ENCODE peak calls at places on chromosomes 16 and 17, in six cellular contexts. T is neural progenitor cell, C is astrocyte of the spinal cord, V is astrocyte, A is breast epithelium, L is cardiac muscle cell. H is an unnamed sample.

GRCh38 chr16:74281285-74281684 is 15.3 kb upstream of the PSMD7 start:
- DNase-seq in T (peak), C (no peak), V (no peak), A (no peak), L (peak), H (no peak)

GRCh38 chr17:4556996-4557395 is 1.8 kb upstream of the MYBBP1A start:
- DNase-seq in T (no peak), C (no peak), V (no peak), A (no peak), L (no peak), H (no peak)

GRCh38 chr17:68344701-68345136 is 53.4 kb downstream of the ARSG start:
- DNase-seq in T (peak), C (no peak), V (no peak), A (no peak), L (peak), H (no peak)

GRCh38 chr16:29644973-29645698 is 17.9 kb upstream of the SPN start:
- DNase-seq in T (no peak), C (no peak), V (no peak), A (no peak), L (no peak), H (no peak)

GRCh38 chr17:44203731-44204452 is 4.2 kb upstream of the ATXN7L3 start:
- DNase-seq in T (peak), C (peak), V (no peak), A (no peak), L (peak), H (no peak)

GRCh38 chr16:57041182-57042156 is 50.9 kb upstream of the CPNE2 start:
- DNase-seq in T (no peak), C (no peak), V (no peak), A (no peak), L (no peak), H (peak)

GRCh38 chr17:32803544-32803943 is 73.4 kb downstream of the MYO1D start:
- DNase-seq in T (no peak), C (no peak), V (no peak), A (no peak), L (peak), H (no peak)

GRCh38 chr16:54054237-54054780 is 232.3 kb downstream of the IRX3 start:
- DNase-seq in T (peak), C (no peak), V (no peak), A (no peak), L (no peak), H (no peak)

GRCh38 chr17:19376799-19377198 is 1.5 kb upstream of the MAPK7 start:
- DNase-seq in T (no peak), C (no peak), V (no peak), A (no peak), L (no peak), H (no peak)

GRCh38 chr16:58628845-58629680 is 563 bp downstream of the CNOT1 start:
- DNase-seq in T (peak), C (peak), V (no peak), A (peak), L (peak), H (peak)

DNA sequence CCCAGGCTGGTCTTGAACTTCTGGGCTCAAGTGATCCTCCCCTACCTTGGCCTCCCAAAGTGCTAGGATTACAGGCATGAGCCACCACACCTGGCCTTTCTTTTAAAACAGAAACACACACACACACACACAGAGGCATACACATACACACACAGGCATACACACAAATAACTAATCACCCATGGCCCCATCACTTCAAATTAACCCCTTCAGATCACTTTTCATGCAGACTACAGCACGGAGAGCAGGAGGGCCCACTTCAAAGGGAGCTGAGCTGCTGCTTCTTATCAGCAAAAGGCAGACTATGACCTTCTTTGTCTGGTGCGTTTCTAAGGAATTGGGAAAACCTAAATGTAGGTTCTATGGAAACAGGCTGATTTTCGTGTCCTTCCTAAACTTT is 1.9 kb downstream of the CLCN7 start:
- DNase-seq in T (no peak), C (no peak), V (no peak), A (no peak), L (no peak), H (no peak)
- H3K4me3 ChIP-seq in T (no peak), C (no peak), V (no peak), A (no peak), L (no peak), H (no peak)

GRCh38 chr16:52861614-52862022 is 191.1 kb downstream of the CHD9NB start:
- DNase-seq in T (peak), C (no peak), V (no peak), A (no peak), L (peak), H (no peak)
- TF ChIP-seq CTCF in T (peak), C (no peak), V (peak), A (no peak), L (peak), H (no peak)

DNA sequence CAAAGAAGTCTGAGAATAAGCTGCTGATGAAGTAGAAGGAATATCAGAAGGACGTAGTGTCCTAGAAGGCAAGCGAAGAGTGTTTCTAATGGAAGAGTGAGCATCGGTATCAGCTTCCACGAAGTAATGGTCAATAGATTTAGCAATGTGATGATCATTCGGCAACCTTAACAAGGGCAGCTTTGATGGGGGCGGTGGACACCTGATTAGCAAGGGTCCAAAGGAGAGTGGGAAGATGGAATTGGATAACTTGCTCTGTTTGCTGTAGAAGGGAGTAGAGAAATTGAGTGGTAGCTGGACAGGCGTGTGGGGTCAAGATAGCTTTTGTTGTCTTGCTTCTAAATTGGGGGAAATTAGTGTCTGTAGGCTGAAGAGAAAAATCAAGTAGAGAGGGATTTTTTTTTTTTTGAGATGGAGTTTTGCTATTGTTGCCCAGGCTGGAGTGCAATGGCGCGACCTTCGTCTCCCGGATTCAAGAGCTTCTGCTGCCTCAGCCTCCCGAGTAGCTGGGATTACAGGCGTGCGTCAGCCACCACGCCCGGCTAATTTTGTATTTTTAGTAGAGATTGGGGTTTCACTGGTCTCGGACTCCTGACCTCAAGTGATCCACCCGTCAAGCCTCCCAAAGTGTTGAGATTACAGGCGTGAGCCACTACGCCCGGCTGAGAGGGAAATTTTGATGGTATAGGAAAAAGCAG is 13.9 kb upstream of the HES7 start:
- DNase-seq in T (no peak), C (no peak), V (no peak), A (no peak), L (no peak), H (no peak)
- H3K4me3 ChIP-seq in T (peak), C (peak), V (peak), A (peak), L (peak), H (peak)

GRCh38 chr16:55115506-55115905 is 184.8 kb downstream of the IRX5 start:
- DNase-seq in T (no peak), C (no peak), V (no peak), A (no peak), L (no peak), H (no peak)

GRCh38 chr16:55123652-55124051 is 193.0 kb downstream of the IRX5 start:
- DNase-seq in T (no peak), C (no peak), V (no peak), A (no peak), L (no peak), H (no peak)

GRCh38 chr16:55118701-55119260 is 188.1 kb downstream of the IRX5 start:
- DNase-seq in T (no peak), C (no peak), V (no peak), A (no peak), L (no peak), H (no peak)

GRCh38 chr16:55116165-55116894 is 185.7 kb downstream of the IRX5 start:
- DNase-seq in T (no peak), C (peak), V (peak), A (peak), L (no peak), H (no peak)

GRCh38 chr16:55120408-55120807 is 189.7 kb downstream of the IRX5 start:
- DNase-seq in T (peak), C (no peak), V (no peak), A (no peak), L (no peak), H (no peak)
- TF ChIP-seq CTCF in T (peak), C (no peak), V (no peak), A (no peak), L (no peak), H (no peak)

DNA sequence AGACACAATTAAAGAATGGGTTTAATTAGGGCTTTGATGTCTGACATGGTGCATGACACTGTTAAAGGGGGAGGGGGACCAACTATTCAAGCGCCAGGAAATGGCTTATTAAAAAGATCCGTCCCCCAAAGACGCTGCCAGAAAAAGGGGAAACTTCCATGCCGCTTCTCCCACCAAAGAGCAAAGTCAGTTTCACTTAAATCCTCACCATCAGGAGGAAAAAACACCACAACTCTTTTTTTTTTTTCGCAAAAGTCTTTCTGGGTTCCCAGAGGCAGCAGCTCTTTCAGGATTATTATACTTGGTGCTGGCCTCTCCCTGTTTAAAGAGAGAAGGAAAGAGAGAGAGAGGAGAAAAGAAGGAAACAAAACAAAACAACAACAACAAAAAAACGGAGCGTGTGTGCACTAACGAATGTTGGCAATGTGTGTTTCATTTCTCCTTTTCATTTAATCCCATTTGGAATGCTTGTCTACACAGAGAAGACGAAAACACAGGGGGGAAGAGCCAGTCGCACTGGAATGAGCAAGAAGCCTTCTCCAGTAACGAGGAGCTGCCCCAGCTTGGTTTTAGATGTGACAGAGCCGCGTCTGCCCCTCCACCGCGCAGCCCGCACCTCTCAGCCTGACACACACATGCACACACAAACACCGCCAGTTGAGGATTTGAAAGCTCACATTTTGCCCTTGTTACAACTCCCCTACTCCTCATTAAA is 32.6 kb upstream of the AXIN2 start:
- DNase-seq in T (peak), C (peak), V (peak), A (no peak), L (peak), H (no peak)
- H3K4me3 ChIP-seq in T (peak), C (peak), V (peak), A (peak), L (no peak), H (no peak)

GRCh38 chr16:52581530-52581929 is 34.6 kb upstream of the TOX3 start:
- DNase-seq in T (no peak), C (no peak), V (no peak), A (no peak), L (no peak), H (no peak)
- TF ChIP-seq CTCF in T (peak), C (no peak), V (no peak), A (no peak), L (no peak), H (no peak)

GRCh38 chr16:22139732-22140131 is 22.6 kb upstream of the SDR42E2 start:
- DNase-seq in T (no peak), C (no peak), V (no peak), A (no peak), L (no peak), H (no peak)
- H3K4me3 ChIP-seq in T (no peak), C (no peak), V (no peak), A (no peak), L (no peak), H (no peak)

GRCh38 chr16:89051521-89052166 is 42.0 kb upstream of the ACSF3 start:
- DNase-seq in T (no peak), C (no peak), V (no peak), A (no peak), L (no peak), H (no peak)

GRCh38 chr16:89053725-89054029 is 40.0 kb upstream of the ACSF3 start:
- DNase-seq in T (no peak), C (no peak), V (no peak), A (no peak), L (no peak), H (no peak)

GRCh38 chr16:89054261-89054661 is 39.4 kb upstream of the ACSF3 start:
- DNase-seq in T (peak), C (no peak), V (no peak), A (no peak), L (no peak), H (no peak)

GRCh38 chr16:89052191-89052787 is 41.4 kb upstream of the ACSF3 start:
- DNase-seq in T (no peak), C (no peak), V (no peak), A (peak), L (no peak), H (no peak)

DNA sequence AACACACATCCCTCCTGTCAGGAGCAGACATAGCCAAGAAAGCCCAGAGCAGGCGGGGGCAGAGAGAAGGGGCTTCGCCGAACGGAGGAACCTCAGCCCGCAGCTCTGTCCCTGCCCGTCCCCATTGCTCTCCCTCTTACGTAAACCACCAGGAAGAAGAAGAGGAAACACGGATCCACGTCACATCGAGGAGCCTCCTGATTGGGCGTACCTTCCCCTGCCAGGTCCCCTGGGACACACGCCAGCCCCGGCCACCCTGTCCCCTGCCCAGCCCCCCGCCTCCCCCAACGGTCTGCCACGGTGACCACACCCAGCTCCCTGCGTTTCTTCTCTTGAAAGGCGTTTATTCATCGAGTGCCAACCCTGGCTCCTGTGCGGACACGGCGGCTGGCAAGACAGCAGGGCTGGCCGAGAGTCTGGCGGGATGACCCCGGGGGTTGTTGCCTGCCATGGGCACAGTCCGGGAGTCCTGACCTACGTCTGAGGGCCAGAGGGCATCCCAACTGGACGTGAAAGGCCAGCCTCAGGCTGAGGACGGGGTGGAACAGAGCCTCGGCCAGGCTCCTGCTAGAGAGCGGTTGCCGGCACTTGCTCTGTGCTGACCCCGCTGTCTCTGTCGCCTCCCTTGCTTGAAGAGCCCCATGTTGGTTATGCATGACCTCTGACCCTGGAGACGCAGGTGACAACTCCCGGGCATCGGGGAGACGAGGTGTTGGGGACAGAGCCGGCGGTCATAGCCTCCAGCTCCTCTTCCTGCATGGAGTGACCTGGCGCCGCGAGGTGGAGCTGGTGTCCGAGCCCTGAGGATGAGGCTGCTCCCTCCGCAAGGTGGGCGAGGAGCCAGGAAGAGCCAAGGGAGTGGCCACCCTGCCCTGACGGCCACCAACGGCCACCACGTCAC is 40.6 kb upstream of the ACSF3 start:
- DNase-seq in T (no peak), C (peak), V (peak), A (peak), L (no peak), H (no peak)
- TF ChIP-seq CTCF in T (no peak), C (no peak), V (no peak), A (no peak), L (no peak), H (no peak)

DNA sequence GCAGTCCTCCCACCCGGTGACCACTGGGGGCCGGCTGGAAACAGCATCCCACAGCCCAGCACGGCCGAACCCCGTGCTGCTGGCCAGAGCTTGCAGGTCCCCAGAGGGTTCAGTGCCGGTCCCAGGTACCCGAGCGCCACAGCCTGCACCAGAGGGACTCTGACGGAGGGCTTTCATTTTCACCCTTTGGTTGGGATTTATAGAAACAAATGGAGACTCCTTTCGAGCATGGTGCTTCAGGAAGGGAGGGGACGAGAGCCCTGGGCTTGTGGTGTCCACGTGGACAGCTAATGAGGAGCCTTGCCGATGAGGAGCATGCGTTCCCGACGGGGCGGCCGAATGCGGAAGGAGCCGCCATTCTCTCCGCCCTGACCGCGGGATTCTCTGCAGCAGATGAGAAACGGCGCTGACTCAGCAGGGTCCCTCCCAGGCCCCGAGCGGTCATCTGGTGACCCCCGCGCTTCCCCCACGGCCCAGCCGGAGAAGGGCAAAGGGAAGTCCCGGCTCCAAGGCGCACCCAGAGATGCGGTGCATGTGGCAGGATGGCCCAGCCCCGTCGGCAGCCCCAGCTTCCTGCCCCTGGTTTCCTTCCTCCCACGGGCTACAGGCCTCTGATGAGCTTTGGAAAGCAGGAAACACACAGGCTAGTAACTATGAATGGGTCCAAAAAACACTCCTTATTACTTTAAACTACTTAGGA is 9.8 kb downstream of the SLC38A10 start:
- DNase-seq in T (peak), C (peak), V (peak), A (no peak), L (peak), H (peak)
- H3K4me3 ChIP-seq in T (no peak), C (peak), V (peak), A (peak), L (no peak), H (peak)

GRCh38 chr17:60080545-60080944 is 1.8 kb upstream of the HEATR6 start:
- DNase-seq in T (no peak), C (no peak), V (no peak), A (no peak), L (no peak), H (no peak)
- TF ChIP-seq CTCF in T (no peak), C (no peak), V (no peak), A (no peak), L (no peak), H (no peak)

H was measured in GM06990.